ENCODE peak calls at places on chromosomes 12 and 14, in five cellular contexts. Z is endothelial cell of umbilical vein, B is left colon, M is adipocyte, J is neural crest cell. P is an unnamed sample.

GRCh38 chr12:47725893-47726292 is 603 bp upstream of the ENDOU start:
- DNase-seq in Z (no peak), B (no peak), M (peak), J (no peak), P (no peak)

GRCh38 chr12:114167431-114167830 is 201.3 kb upstream of the RBM19 start:
- DNase-seq in Z (no peak), B (no peak), M (no peak), J (no peak), P (no peak)

GRCh38 chr12:132204064-132204821 is 60.0 kb downstream of the NOC4L start:
- DNase-seq in Z (no peak), B (no peak), M (peak), J (no peak), P (no peak)

GRCh38 chr12:49947593-49948226 is 2.8 kb upstream of the AQP2 start:
- DNase-seq in Z (no peak), B (peak), M (no peak), J (no peak), P (no peak)

GRCh38 chr12:6936642-6937480 is 6.8 kb upstream of the RNU7-1 start:
- DNase-seq in Z (no peak), B (no peak), M (no peak), J (no peak), P (no peak)

GRCh38 chr14:83294941-83295340 is 1761.3 kb upstream of the SEL1L start:
- DNase-seq in Z (no peak), B (no peak), M (peak), J (no peak), P (no peak)

GRCh38 chr12:105369014-105369413 is 38.5 kb downstream of the C12orf75 start:
- DNase-seq in Z (no peak), B (no peak), M (peak), J (no peak), P (no peak)

GRCh38 chr12:113609692-113610469 is 138.2 kb upstream of the LHX5 start:
- DNase-seq in Z (no peak), B (no peak), M (no peak), J (no peak), P (no peak)

GRCh38 chr14:99389171-99389826 is 91.4 kb downstream of the SETD3 start:
- DNase-seq in Z (peak), B (peak), M (peak), J (peak), P (no peak)

GRCh38 chr12:79373896-79374499 is 316.8 kb downstream of the PAWR start:
- DNase-seq in Z (peak), B (no peak), M (peak), J (peak), P (no peak)

GRCh38 chr14:21894003-21894897 is 220.6 kb upstream of the OR4E1 start:
- DNase-seq in Z (no peak), B (no peak), M (no peak), J (no peak), P (no peak)

GRCh38 chr12:40032433-40033259 is 73.2 kb downstream of the SLC2A13 start:
- DNase-seq in Z (no peak), B (no peak), M (no peak), J (no peak), P (no peak)

GRCh38 chr14:99461411-99461810 is 19.2 kb downstream of the SETD3 start:
- DNase-seq in Z (no peak), B (no peak), M (no peak), J (no peak), P (no peak)

GRCh38 chr12:116606397-116606796 is 47.2 kb downstream of the MAP1LC3B2 start:
- DNase-seq in Z (no peak), B (no peak), M (no peak), J (no peak), P (no peak)

GRCh38 chr12:16346931-16347330 is 514 bp upstream of the MGST1 start:
- DNase-seq in Z (no peak), B (no peak), M (no peak), J (no peak), P (no peak)

GRCh38 chr14:105281354-105282097 is 19.3 kb downstream of the BRF1 start:
- DNase-seq in Z (peak), B (no peak), M (peak), J (peak), P (no peak)

GRCh38 chr12:105955976-105956375 is 182.8 kb downstream of the NUAK1 start:
- DNase-seq in Z (no peak), B (no peak), M (no peak), J (no peak), P (no peak)

GRCh38 chr12:133057446-133057845 is 20.1 kb downstream of the ZNF84 start:
- DNase-seq in Z (no peak), B (no peak), M (no peak), J (no peak), P (no peak)

P was measured in right atrium auricular region.